ENCODE peak calls at places on chromosomes 7 and 10, in nine cellular contexts. J, S, D, G, T, X, O, C and B are unnamed samples. For H3K4me1, the result is how much of the 10 kb centered on the place peaks cover.

GRCh38 chr10:17019696-17020095 is 109.9 kb downstream of the CUBN start:
- DNase-seq in S (no peak), X (no peak), G (no peak), T (no peak), O (no peak), D (peak), C (no peak), J (no peak), B (peak)

GRCh38 chr10:30374353-30374752 is 25.3 kb upstream of the MTPAP start:
- DNase-seq in X (no peak), S (no peak), D (no peak), J (no peak), C (no peak), T (peak), O (no peak), G (peak), B (peak)

GRCh38 chr10:62377966-62378365 is 3.8 kb downstream of the ZNF365 start:
- DNase-seq in O (no peak), S (peak), X (no peak), G (no peak), D (no peak), C (no peak), T (no peak), J (no peak), B (no peak)

GRCh38 chr7:191105-192034 is 1.0 kb upstream of the FAM20C start:
- DNase-seq in S (peak), X (no peak), T (peak), D (peak), O (no peak), G (no peak), C (peak), J (peak), B (peak)

GRCh38 chr7:31690892-31691291 is 3.9 kb downstream of the PPP1R17 start:
- DNase-seq in J (no peak), X (no peak), C (no peak), D (no peak), O (no peak), T (no peak), S (no peak), G (no peak), B (no peak)

GRCh38 chr10:37856881-37857286 is 526 bp downstream of the ZNF248 start:
- DNase-seq in O (peak), J (peak), X (peak), G (no peak), T (no peak), D (no peak), C (peak), S (no peak), B (no peak)

GRCh38 chr10:119595715-119596515 is 849 bp downstream of the TIAL1 start:
- DNase-seq in D (peak), O (peak), J (peak), X (peak), T (peak), G (no peak), S (peak), C (peak), B (peak)

GRCh38 chr7:69837387-69838068 is 239.3 kb downstream of the AUTS2 start:
- DNase-seq in O (no peak), D (no peak), T (no peak), J (no peak), C (no peak), S (no peak), X (no peak), G (no peak), B (peak)

GRCh38 chr10:97718659-97719142 is 5.2 kb downstream of the MARVELD1 start:
- DNase-seq in J (peak), T (peak), O (peak), S (no peak), G (peak), D (no peak), C (peak), X (peak), B (peak)

GRCh38 chr10:78357027-78357672 is 323.5 kb downstream of the RPS24 start:
- DNase-seq in J (no peak), G (no peak), X (peak), O (no peak), S (no peak), C (no peak), D (no peak), T (no peak), B (no peak)

GRCh38 chr10:125041856-125042506 is 100.1 kb downstream of the ZRANB1 start:
- DNase-seq in G (no peak), O (peak), J (no peak), S (no peak), T (no peak), C (no peak), X (no peak), D (no peak), B (no peak)

GRCh38 chr10:103967433-103968142 is 648 bp downstream of the SLK start:
- DNase-seq in S (peak), O (no peak), G (no peak), T (peak), J (peak), D (no peak), X (no peak), C (no peak), B (peak)

GRCh38 chr7:98864726-98865420 is 4.9 kb downstream of the TMEM130 start:
- DNase-seq in S (no peak), G (peak), J (no peak), X (peak), T (no peak), C (no peak), O (no peak), D (no peak), B (no peak)

GRCh38 chr7:29091121-29091601 is 55.2 kb downstream of the CPVL start:
- DNase-seq in S (no peak), T (no peak), O (no peak), G (no peak), D (no peak), J (no peak), C (peak), X (no peak), B (peak)

GRCh38 chr7:27933691-27934565 is 194.0 kb downstream of the TAX1BP1 start:
- DNase-seq in O (no peak), J (no peak), G (no peak), S (peak), X (no peak), C (no peak), D (no peak), T (no peak), B (no peak)

GRCh38 chr7:151003572-151003971 is 12.8 kb downstream of the NOS3 start:
- DNase-seq in X (no peak), S (peak), G (peak), C (no peak), D (no peak), T (no peak), J (no peak), O (no peak), B (no peak)

GRCh38 chr10:69124558-69125121 is 662 bp downstream of the VPS26A start:
- DNase-seq in C (peak), S (peak), O (peak), J (no peak), X (peak), G (peak), T (no peak), D (peak), B (peak)

GRCh38 chr7:47778153-47778661 is 170.1 kb downstream of the PKD1L1 start:
- DNase-seq in D (no peak), S (no peak), C (no peak), X (no peak), T (no peak), O (no peak), G (peak), J (no peak), B (no peak)

GRCh38 chr7:17446340-17446739 is 147.9 kb downstream of the AHR start:
- DNase-seq in C (no peak), O (no peak), G (no peak), T (no peak), S (no peak), D (no peak), X (no peak), J (no peak), B (no peak)

GRCh38 chr10:71285180-71285545 is 33.9 kb upstream of the SLC29A3 start:
- DNase-seq in S (peak), X (no peak), C (peak), D (peak), O (no peak), G (peak), T (no peak), J (peak), B (peak)

GRCh38 chr10:107542016-107542415 is 377.5 kb upstream of the SORCS1 start:
- DNase-seq in S (no peak), O (no peak), J (no peak), X (no peak), D (no peak), C (no peak), G (no peak), T (no peak), B (no peak)

GRCh38 chr7:41879424-41879823 is 176.5 kb upstream of the INHBA start:
- DNase-seq in G (no peak), X (no peak), O (no peak), D (no peak), C (no peak), S (no peak), J (no peak), T (no peak), B (no peak)

DNA sequence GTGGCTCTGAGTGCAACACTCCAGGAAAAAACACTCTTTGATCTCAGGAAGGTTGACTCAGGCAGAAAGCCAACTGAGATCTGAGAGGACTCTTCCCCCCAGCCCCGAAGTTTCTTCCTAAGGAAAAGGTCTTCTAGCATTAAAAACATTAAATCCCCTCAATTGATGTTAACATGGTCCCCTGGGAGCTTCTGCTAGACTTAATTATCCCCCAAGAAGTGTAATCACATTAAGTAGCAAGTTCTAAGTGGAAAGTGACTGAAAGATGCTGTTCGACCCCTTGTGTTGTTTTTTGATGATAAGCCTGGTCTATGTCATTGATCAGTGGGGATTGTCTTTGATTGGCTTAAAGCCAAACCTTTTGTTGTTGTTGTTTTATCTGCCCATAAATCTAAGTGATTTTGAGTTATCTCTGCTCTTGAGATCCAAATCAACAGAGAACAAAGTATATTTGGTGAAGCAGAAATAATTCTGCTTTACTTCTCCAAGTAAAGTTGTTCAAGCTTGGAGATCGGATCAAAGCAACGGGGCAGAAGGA is 3.4 kb downstream of the NRP1 start:
- DNase-seq in X (no peak), C (no peak), O (no peak), T (no peak), J (no peak), G (no peak), S (peak), D (no peak), B (no peak)
- H3K4me3 ChIP-seq in X (peak), C (peak), O (peak), T (peak), J (peak), G (peak), S (peak), D (peak), B (no peak)

DNA sequence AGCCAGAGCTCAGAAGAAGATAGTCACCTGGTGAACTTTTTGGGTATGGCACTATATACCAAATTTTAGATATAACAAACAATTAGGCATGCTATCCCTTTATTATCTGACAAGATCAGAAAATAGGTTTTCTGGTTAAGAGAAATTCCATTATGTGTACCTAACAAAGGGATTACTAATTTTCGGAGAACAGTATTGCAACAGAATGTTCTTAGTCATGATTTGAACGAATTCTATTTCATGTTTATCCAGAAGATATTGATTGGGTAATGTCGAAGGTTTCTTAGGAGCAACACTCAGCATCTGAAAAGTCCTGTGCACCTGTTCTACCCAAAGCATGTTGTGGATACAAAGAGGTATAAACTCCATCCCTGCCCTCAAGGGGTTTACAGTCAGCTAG is 36.5 kb downstream of the WBP1L start:
- DNase-seq in D (peak), X (no peak), S (no peak), O (no peak), G (peak), C (no peak), J (no peak), T (no peak), B (no peak)
- H3K4me1 ChIP-seq in D (under half), X (half or more), S (half or more), O (half or more), G (under half), C (half or more), J (half or more), T (half or more), B (under half)

GRCh38 chr10:3980139-3980538 is 195.1 kb upstream of the KLF6 start:
- DNase-seq in T (no peak), S (no peak), C (no peak), D (no peak), G (no peak), J (no peak), X (no peak), O (no peak), B (no peak)
- H3K27ac ChIP-seq in T (no peak), S (no peak), C (no peak), D (no peak), G (no peak), J (no peak), X (peak), O (no peak), B (no peak)

GRCh38 chr7:87874066-87874465 is 2.1 kb downstream of the SLC25A40 start:
- DNase-seq in O (no peak), X (no peak), S (no peak), T (no peak), J (no peak), G (no peak), C (no peak), D (no peak), B (no peak)
- H3K4me3 ChIP-seq in O (peak), X (peak), S (no peak), T (no peak), J (no peak), G (peak), C (no peak), D (no peak), B (no peak)

GRCh38 chr7:130914589-130915294 is 180.7 kb upstream of the KLF14 start:
- DNase-seq in D (no peak), G (no peak), C (no peak), O (no peak), J (no peak), X (no peak), S (no peak), T (peak), B (no peak)

GRCh38 chr7:130912086-130912909 is 178.3 kb upstream of the KLF14 start:
- DNase-seq in T (peak), S (peak), O (no peak), J (no peak), C (no peak), G (peak), X (no peak), D (peak), B (peak)

GRCh38 chr7:130910949-130911944 is 177.2 kb upstream of the KLF14 start:
- DNase-seq in J (no peak), X (no peak), O (no peak), S (peak), C (no peak), T (peak), D (peak), G (peak), B (no peak)

GRCh38 chr7:130913721-130914588 is 179.9 kb upstream of the KLF14 start:
- DNase-seq in X (no peak), S (peak), D (no peak), J (no peak), O (no peak), T (peak), C (no peak), G (no peak), B (no peak)

GRCh38 chr7:130912910-130913720 is 179.1 kb upstream of the KLF14 start:
- DNase-seq in G (peak), T (peak), S (peak), C (peak), D (peak), O (peak), X (peak), J (peak), B (peak)
- H3K4me1 ChIP-seq in G (half or more), T (half or more), S (half or more), C (half or more), D (under half), O (half or more), X (half or more), J (half or more), B (under half)

GRCh38 chr7:112572669-112573301 is 92.0 kb downstream of the LSMEM1 start:
- DNase-seq in D (no peak), X (no peak), J (no peak), C (no peak), O (no peak), S (peak), T (no peak), G (peak), B (no peak)
- H3K27ac ChIP-seq in D (no peak), X (no peak), J (no peak), C (peak), O (no peak), S (no peak), T (no peak), G (no peak), B (no peak)

GRCh38 chr10:95363303-95363912 is 72.6 kb upstream of the PDLIM1 start:
- DNase-seq in G (peak), S (peak), T (no peak), X (no peak), J (peak), O (no peak), D (peak), C (no peak), B (peak)
- H3K4me3 ChIP-seq in G (no peak), S (no peak), T (no peak), X (no peak), J (no peak), O (no peak), D (no peak), C (no peak), B (no peak)

GRCh38 chr7:155665079-155665956 is 20.9 kb downstream of the RBM33 start:
- DNase-seq in G (no peak), D (no peak), C (no peak), O (no peak), T (no peak), S (no peak), J (no peak), X (no peak), B (no peak)
- H3K4me1 ChIP-seq in G (under half), D (under half), C (under half), O (half or more), T (under half), S (under half), J (under half), X (half or more), B (under half)

DNA sequence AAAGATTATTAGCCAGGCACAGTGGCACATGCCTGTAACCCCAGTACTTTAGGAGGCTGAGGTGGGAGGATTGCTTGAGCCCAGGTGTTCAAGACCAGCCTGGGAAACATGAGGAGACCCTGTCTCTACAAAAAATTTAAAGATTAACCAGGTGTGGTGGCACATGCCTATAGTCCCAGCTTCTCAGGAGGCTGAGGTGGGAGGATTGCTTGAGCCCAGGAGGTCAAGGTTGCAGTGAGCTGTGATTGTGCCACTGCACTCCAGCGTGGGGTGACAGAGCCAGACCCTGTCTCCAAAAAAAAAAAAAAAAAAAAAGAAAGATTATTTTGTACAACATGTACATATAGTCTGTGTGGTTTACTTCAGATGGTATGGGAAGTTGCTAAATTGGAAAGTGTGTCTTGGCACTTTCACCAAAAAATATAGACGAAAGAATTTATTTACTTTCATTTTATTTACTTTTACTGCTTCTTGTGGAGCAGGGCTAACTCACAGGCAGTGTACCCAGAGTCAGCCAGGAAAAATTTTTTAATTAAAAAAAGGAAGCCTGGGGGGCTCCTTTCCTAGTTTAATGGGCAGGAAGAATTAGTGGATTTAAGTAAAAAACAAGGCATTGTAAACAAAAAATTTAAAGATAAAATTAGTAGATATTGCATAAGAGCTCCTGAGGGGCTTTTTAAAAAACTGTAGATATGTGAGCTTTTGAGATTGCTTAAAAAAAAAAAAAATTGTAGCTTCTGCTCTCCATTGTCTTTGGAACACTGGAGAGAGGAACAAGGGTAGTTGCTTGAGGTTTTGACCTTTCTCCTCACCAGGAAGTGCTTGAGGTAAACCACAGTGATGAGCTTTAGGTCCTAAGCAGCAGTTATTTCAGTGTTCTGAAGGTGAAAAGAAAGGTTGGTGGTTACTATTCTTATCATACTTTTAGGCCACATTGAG is 44.6 kb upstream of the VDAC2 start:
- DNase-seq in T (no peak), S (no peak), O (no peak), G (no peak), X (no peak), D (peak), C (no peak), J (no peak), B (no peak)
- H3K27ac ChIP-seq in T (no peak), S (no peak), O (no peak), G (peak), X (peak), D (peak), C (peak), J (no peak), B (no peak)